ENCODE peak calls at places on chromosomes 7 and 10, in four cellular contexts. One of them, this sample, is unnamed.

GRCh38 chr7:100674441-100675407 is 1.2 kb downstream of the GNB2 start:
- DNase-seq in stimulated activated CD4-positive, alpha-beta T cell treated with anti-CD3 and anti-CD28 coated beads, Interleukin-12 subunit alpha, Interleukin-12 subunit beta, amount 100 ng/mL, for 48 hours: no peak
- DNase-seq in activated naive CD4-positive, alpha-beta T cell treated with anti-CD3 and anti-CD28 coated beads, Interleukin-2, amount 10 ng/mL, durations not matched to agents 7 days and 5 days: no peak
- DNase-seq in uterus: peak
- DNase-seq in this sample: no peak

GRCh38 chr10:99945286-99945685 is 64.5 kb downstream of the DNMBP start:
- DNase-seq in stimulated activated CD4-positive, alpha-beta T cell treated with anti-CD3 and anti-CD28 coated beads, Interleukin-12 subunit alpha, Interleukin-12 subunit beta, amount 100 ng/mL, for 48 hours: no peak
- DNase-seq in activated naive CD4-positive, alpha-beta T cell treated with anti-CD3 and anti-CD28 coated beads, Interleukin-2, amount 10 ng/mL, durations not matched to agents 7 days and 5 days: no peak
- DNase-seq in uterus: peak
- DNase-seq in this sample: no peak

GRCh38 chr7:120856621-120857352 is 1.2 kb downstream of the TSPAN12 start:
- DNase-seq in stimulated activated CD4-positive, alpha-beta T cell treated with anti-CD3 and anti-CD28 coated beads, Interleukin-12 subunit alpha, Interleukin-12 subunit beta, amount 100 ng/mL, for 48 hours: no peak
- DNase-seq in activated naive CD4-positive, alpha-beta T cell treated with anti-CD3 and anti-CD28 coated beads, Interleukin-2, amount 10 ng/mL, durations not matched to agents 7 days and 5 days: peak
- DNase-seq in uterus: peak
- DNase-seq in this sample: no peak

GRCh38 chr10:98649170-98649569 is 202.4 kb upstream of the HPS1 start:
- DNase-seq in stimulated activated CD4-positive, alpha-beta T cell treated with anti-CD3 and anti-CD28 coated beads, Interleukin-12 subunit alpha, Interleukin-12 subunit beta, amount 100 ng/mL, for 48 hours: no peak
- DNase-seq in activated naive CD4-positive, alpha-beta T cell treated with anti-CD3 and anti-CD28 coated beads, Interleukin-2, amount 10 ng/mL, durations not matched to agents 7 days and 5 days: no peak
- DNase-seq in uterus: no peak
- DNase-seq in this sample: no peak

GRCh38 chr10:124030061-124030460 is 63.3 kb downstream of the CHST15 start:
- DNase-seq in stimulated activated CD4-positive, alpha-beta T cell treated with anti-CD3 and anti-CD28 coated beads, Interleukin-12 subunit alpha, Interleukin-12 subunit beta, amount 100 ng/mL, for 48 hours: no peak
- DNase-seq in activated naive CD4-positive, alpha-beta T cell treated with anti-CD3 and anti-CD28 coated beads, Interleukin-2, amount 10 ng/mL, durations not matched to agents 7 days and 5 days: no peak
- DNase-seq in uterus: no peak
- DNase-seq in this sample: no peak

GRCh38 chr7:95772771-95773581 is 622 bp downstream of the DYNC1I1 start:
- DNase-seq in stimulated activated CD4-positive, alpha-beta T cell treated with anti-CD3 and anti-CD28 coated beads, Interleukin-12 subunit alpha, Interleukin-12 subunit beta, amount 100 ng/mL, for 48 hours: no peak
- DNase-seq in activated naive CD4-positive, alpha-beta T cell treated with anti-CD3 and anti-CD28 coated beads, Interleukin-2, amount 10 ng/mL, durations not matched to agents 7 days and 5 days: no peak
- DNase-seq in uterus: peak
- DNase-seq in this sample: no peak

GRCh38 chr10:131920151-131920550 is 19.3 kb downstream of the PPP2R2D start:
- DNase-seq in stimulated activated CD4-positive, alpha-beta T cell treated with anti-CD3 and anti-CD28 coated beads, Interleukin-12 subunit alpha, Interleukin-12 subunit beta, amount 100 ng/mL, for 48 hours: no peak
- DNase-seq in activated naive CD4-positive, alpha-beta T cell treated with anti-CD3 and anti-CD28 coated beads, Interleukin-2, amount 10 ng/mL, durations not matched to agents 7 days and 5 days: no peak
- DNase-seq in uterus: no peak
- DNase-seq in this sample: no peak

GRCh38 chr10:75532253-75532924 is 101.0 kb downstream of the LRMDA start:
- DNase-seq in stimulated activated CD4-positive, alpha-beta T cell treated with anti-CD3 and anti-CD28 coated beads, Interleukin-12 subunit alpha, Interleukin-12 subunit beta, amount 100 ng/mL, for 48 hours: no peak
- DNase-seq in activated naive CD4-positive, alpha-beta T cell treated with anti-CD3 and anti-CD28 coated beads, Interleukin-2, amount 10 ng/mL, durations not matched to agents 7 days and 5 days: no peak
- DNase-seq in uterus: no peak
- DNase-seq in this sample: no peak

GRCh38 chr7:64618785-64619456 is 47.0 kb upstream of the ZNF107 start:
- DNase-seq in stimulated activated CD4-positive, alpha-beta T cell treated with anti-CD3 and anti-CD28 coated beads, Interleukin-12 subunit alpha, Interleukin-12 subunit beta, amount 100 ng/mL, for 48 hours: no peak
- DNase-seq in activated naive CD4-positive, alpha-beta T cell treated with anti-CD3 and anti-CD28 coated beads, Interleukin-2, amount 10 ng/mL, durations not matched to agents 7 days and 5 days: no peak
- DNase-seq in uterus: no peak
- DNase-seq in this sample: peak

GRCh38 chr7:27183682-27184341 is 1.2 kb downstream of the HOXA11 start:
- DNase-seq in stimulated activated CD4-positive, alpha-beta T cell treated with anti-CD3 and anti-CD28 coated beads, Interleukin-12 subunit alpha, Interleukin-12 subunit beta, amount 100 ng/mL, for 48 hours: no peak
- DNase-seq in activated naive CD4-positive, alpha-beta T cell treated with anti-CD3 and anti-CD28 coated beads, Interleukin-2, amount 10 ng/mL, durations not matched to agents 7 days and 5 days: peak
- DNase-seq in uterus: peak
- DNase-seq in this sample: no peak

GRCh38 chr7:698515-699259 is 27.8 kb upstream of the DNAAF5 start:
- DNase-seq in stimulated activated CD4-positive, alpha-beta T cell treated with anti-CD3 and anti-CD28 coated beads, Interleukin-12 subunit alpha, Interleukin-12 subunit beta, amount 100 ng/mL, for 48 hours: no peak
- DNase-seq in activated naive CD4-positive, alpha-beta T cell treated with anti-CD3 and anti-CD28 coated beads, Interleukin-2, amount 10 ng/mL, durations not matched to agents 7 days and 5 days: no peak
- DNase-seq in uterus: no peak
- DNase-seq in this sample: no peak

GRCh38 chr10:33284945-33285344 is 49.5 kb downstream of the NRP1 start:
- DNase-seq in stimulated activated CD4-positive, alpha-beta T cell treated with anti-CD3 and anti-CD28 coated beads, Interleukin-12 subunit alpha, Interleukin-12 subunit beta, amount 100 ng/mL, for 48 hours: no peak
- DNase-seq in activated naive CD4-positive, alpha-beta T cell treated with anti-CD3 and anti-CD28 coated beads, Interleukin-2, amount 10 ng/mL, durations not matched to agents 7 days and 5 days: no peak
- DNase-seq in uterus: no peak
- DNase-seq in this sample: no peak

GRCh38 chr10:10794776-10795175 is 222.9 kb upstream of the CELF2 start:
- DNase-seq in stimulated activated CD4-positive, alpha-beta T cell treated with anti-CD3 and anti-CD28 coated beads, Interleukin-12 subunit alpha, Interleukin-12 subunit beta, amount 100 ng/mL, for 48 hours: no peak
- DNase-seq in activated naive CD4-positive, alpha-beta T cell treated with anti-CD3 and anti-CD28 coated beads, Interleukin-2, amount 10 ng/mL, durations not matched to agents 7 days and 5 days: no peak
- DNase-seq in uterus: no peak
- DNase-seq in this sample: no peak

GRCh38 chr10:23496727-23497126 is 57.9 kb downstream of the OTUD1 start:
- DNase-seq in stimulated activated CD4-positive, alpha-beta T cell treated with anti-CD3 and anti-CD28 coated beads, Interleukin-12 subunit alpha, Interleukin-12 subunit beta, amount 100 ng/mL, for 48 hours: no peak
- DNase-seq in activated naive CD4-positive, alpha-beta T cell treated with anti-CD3 and anti-CD28 coated beads, Interleukin-2, amount 10 ng/mL, durations not matched to agents 7 days and 5 days: no peak
- DNase-seq in uterus: no peak
- DNase-seq in this sample: no peak

GRCh38 chr10:4488924-4489323 is 337.1 kb upstream of the AKR1E2 start:
- DNase-seq in stimulated activated CD4-positive, alpha-beta T cell treated with anti-CD3 and anti-CD28 coated beads, Interleukin-12 subunit alpha, Interleukin-12 subunit beta, amount 100 ng/mL, for 48 hours: no peak
- DNase-seq in activated naive CD4-positive, alpha-beta T cell treated with anti-CD3 and anti-CD28 coated beads, Interleukin-2, amount 10 ng/mL, durations not matched to agents 7 days and 5 days: no peak
- DNase-seq in uterus: no peak
- DNase-seq in this sample: no peak

GRCh38 chr7:111558948-111559347 is 3.3 kb downstream of the IMMP2L start:
- DNase-seq in stimulated activated CD4-positive, alpha-beta T cell treated with anti-CD3 and anti-CD28 coated beads, Interleukin-12 subunit alpha, Interleukin-12 subunit beta, amount 100 ng/mL, for 48 hours: no peak
- DNase-seq in activated naive CD4-positive, alpha-beta T cell treated with anti-CD3 and anti-CD28 coated beads, Interleukin-2, amount 10 ng/mL, durations not matched to agents 7 days and 5 days: no peak
- DNase-seq in uterus: no peak
- DNase-seq in this sample: no peak

GRCh38 chr7:70614237-70614984 is 517.5 kb upstream of the GALNT17 start:
- DNase-seq in stimulated activated CD4-positive, alpha-beta T cell treated with anti-CD3 and anti-CD28 coated beads, Interleukin-12 subunit alpha, Interleukin-12 subunit beta, amount 100 ng/mL, for 48 hours: no peak
- DNase-seq in activated naive CD4-positive, alpha-beta T cell treated with anti-CD3 and anti-CD28 coated beads, Interleukin-2, amount 10 ng/mL, durations not matched to agents 7 days and 5 days: no peak
- DNase-seq in uterus: peak
- DNase-seq in this sample: no peak

GRCh38 chr10:112275512-112276245 is 7.5 kb upstream of the TECTB start:
- DNase-seq in stimulated activated CD4-positive, alpha-beta T cell treated with anti-CD3 and anti-CD28 coated beads, Interleukin-12 subunit alpha, Interleukin-12 subunit beta, amount 100 ng/mL, for 48 hours: no peak
- DNase-seq in activated naive CD4-positive, alpha-beta T cell treated with anti-CD3 and anti-CD28 coated beads, Interleukin-2, amount 10 ng/mL, durations not matched to agents 7 days and 5 days: no peak
- DNase-seq in uterus: no peak
- DNase-seq in this sample: no peak

GRCh38 chr10:46546591-46547330 is 9.7 kb downstream of the GPRIN2 start:
- DNase-seq in stimulated activated CD4-positive, alpha-beta T cell treated with anti-CD3 and anti-CD28 coated beads, Interleukin-12 subunit alpha, Interleukin-12 subunit beta, amount 100 ng/mL, for 48 hours: no peak
- DNase-seq in activated naive CD4-positive, alpha-beta T cell treated with anti-CD3 and anti-CD28 coated beads, Interleukin-2, amount 10 ng/mL, durations not matched to agents 7 days and 5 days: peak
- DNase-seq in uterus: peak
- DNase-seq in this sample: no peak

GRCh38 chr10:90148121-90148855 is 446.9 kb downstream of the KIF20B start:
- DNase-seq in stimulated activated CD4-positive, alpha-beta T cell treated with anti-CD3 and anti-CD28 coated beads, Interleukin-12 subunit alpha, Interleukin-12 subunit beta, amount 100 ng/mL, for 48 hours: no peak
- DNase-seq in activated naive CD4-positive, alpha-beta T cell treated with anti-CD3 and anti-CD28 coated beads, Interleukin-2, amount 10 ng/mL, durations not matched to agents 7 days and 5 days: no peak
- DNase-seq in uterus: no peak
- DNase-seq in this sample: no peak

GRCh38 chr7:131945313-131945831 is 388.9 kb upstream of the PODXL start:
- DNase-seq in stimulated activated CD4-positive, alpha-beta T cell treated with anti-CD3 and anti-CD28 coated beads, Interleukin-12 subunit alpha, Interleukin-12 subunit beta, amount 100 ng/mL, for 48 hours: peak
- DNase-seq in activated naive CD4-positive, alpha-beta T cell treated with anti-CD3 and anti-CD28 coated beads, Interleukin-2, amount 10 ng/mL, durations not matched to agents 7 days and 5 days: peak
- DNase-seq in uterus: no peak
- DNase-seq in this sample: no peak

GRCh38 chr7:140326116-140326928 is 72.0 kb downstream of the SLC37A3 start:
- DNase-seq in stimulated activated CD4-positive, alpha-beta T cell treated with anti-CD3 and anti-CD28 coated beads, Interleukin-12 subunit alpha, Interleukin-12 subunit beta, amount 100 ng/mL, for 48 hours: peak
- DNase-seq in activated naive CD4-positive, alpha-beta T cell treated with anti-CD3 and anti-CD28 coated beads, Interleukin-2, amount 10 ng/mL, durations not matched to agents 7 days and 5 days: peak
- DNase-seq in uterus: peak
- DNase-seq in this sample: no peak

This sample was measured in GF-D8.